ENCODE peak calls at places on chromosome 13, in six cellular contexts. I is fibroblast of lung, V is cardiac fibroblast, E is bronchial epithelial cell, J is left ventricle myocardium inferior, L is right lobe of liver. T is an unnamed sample.

GRCh38 chr13:22218784-22219183 is 547.9 kb downstream of the FGF9 start:
- DNase-seq in V (no peak), J (no peak), E (no peak), I (no peak), L (no peak), T (no peak)

GRCh38 chr13:113927661-113928581 is 46.0 kb downstream of the C13orf46 start:
- DNase-seq in V (peak), L (no peak), E (no peak), I (peak), J (peak), T (peak)

GRCh38 chr13:70668983-70669382 is 560.7 kb upstream of the KLHL1 start:
- DNase-seq in E (peak), V (no peak), L (no peak), I (peak), J (no peak), T (no peak)

GRCh38 chr13:58238972-58239773 is 607.6 kb downstream of the PCDH17 start:
- DNase-seq in E (no peak), I (no peak), L (no peak), J (no peak), V (no peak), T (no peak)

GRCh38 chr13:67440240-67440639 is 210.1 kb upstream of the PCDH9 start:
- DNase-seq in V (no peak), L (no peak), I (no peak), J (no peak), E (no peak), T (no peak)

GRCh38 chr13:77876176-77876575 is 42.5 kb downstream of the EDNRB start:
- DNase-seq in L (no peak), E (no peak), I (peak), V (peak), J (no peak), T (peak)

GRCh38 chr13:110382229-110382628 is 75.1 kb downstream of the COL4A2 start:
- DNase-seq in J (no peak), V (peak), I (peak), E (peak), L (no peak), T (peak)

GRCh38 chr13:83620535-83621220 is 261.6 kb downstream of the SLITRK1 start:
- DNase-seq in I (peak), L (no peak), E (peak), V (peak), J (no peak), T (peak)

GRCh38 chr13:23598371-23598770 is 28.2 kb downstream of the TNFRSF19 start:
- DNase-seq in L (no peak), V (no peak), I (no peak), E (no peak), J (no peak), T (no peak)

GRCh38 chr13:110957181-110957884 is 42.5 kb upstream of the ANKRD10 start:
- DNase-seq in V (peak), L (no peak), J (no peak), I (peak), E (no peak), T (no peak)

GRCh38 chr13:90918551-90918950 is 428.9 kb upstream of the MIR17HG start:
- DNase-seq in J (no peak), V (peak), L (no peak), E (peak), I (peak), T (peak)

GRCh38 chr13:73984949-73985691 is 149.1 kb downstream of the KLF12 start:
- DNase-seq in J (peak), E (no peak), L (no peak), I (no peak), V (peak), T (no peak)

GRCh38 chr13:27861165-27861564 is 58.6 kb upstream of the PDX1 start:
- DNase-seq in V (no peak), I (no peak), L (no peak), E (no peak), J (no peak), T (no peak)
- TF ChIP-seq CTCF in V (no peak), I (no peak), L (no peak), E (no peak), J (no peak), T (no peak)

GRCh38 chr13:105139048-105139379 is 1396.4 kb downstream of the EFNB2 start:
- DNase-seq in E (no peak), I (no peak), L (no peak), J (no peak), V (no peak), T (no peak)
- H3K4me3 ChIP-seq in E (no peak), I (peak), L (no peak), J (peak), V (no peak), T (no peak)

GRCh38 chr13:26221721-26222522 is at the start of gene RNF6:
- DNase-seq in L (peak), V (peak), I (peak), E (peak), J (peak), T (peak)
- TF ChIP-seq CTCF in L (no peak), V (peak), I (no peak), E (peak), J (peak), T (no peak)

GRCh38 chr13:80654638-80655249 is 313.8 kb upstream of the SPRY2 start:
- DNase-seq in I (no peak), V (no peak), L (peak), J (no peak), E (no peak), T (no peak)
- H3K4me3 ChIP-seq in I (no peak), V (no peak), L (peak), J (peak), E (peak), T (no peak)

GRCh38 chr13:100725472-100725871 is 50.9 kb upstream of the TMTC4 start:
- DNase-seq in E (no peak), L (no peak), I (no peak), J (no peak), V (no peak), T (no peak)

GRCh38 chr13:100724568-100724967 is 50.0 kb upstream of the TMTC4 start:
- DNase-seq in L (no peak), J (no peak), I (no peak), E (peak), V (no peak), T (no peak)

GRCh38 chr13:100728201-100728600 is 53.6 kb upstream of the TMTC4 start:
- DNase-seq in E (no peak), V (no peak), I (no peak), L (no peak), J (no peak), T (no peak)

GRCh38 chr13:100721885-100722512 is 47.4 kb upstream of the TMTC4 start:
- DNase-seq in E (peak), I (peak), V (peak), J (no peak), L (no peak), T (peak)

DNA sequence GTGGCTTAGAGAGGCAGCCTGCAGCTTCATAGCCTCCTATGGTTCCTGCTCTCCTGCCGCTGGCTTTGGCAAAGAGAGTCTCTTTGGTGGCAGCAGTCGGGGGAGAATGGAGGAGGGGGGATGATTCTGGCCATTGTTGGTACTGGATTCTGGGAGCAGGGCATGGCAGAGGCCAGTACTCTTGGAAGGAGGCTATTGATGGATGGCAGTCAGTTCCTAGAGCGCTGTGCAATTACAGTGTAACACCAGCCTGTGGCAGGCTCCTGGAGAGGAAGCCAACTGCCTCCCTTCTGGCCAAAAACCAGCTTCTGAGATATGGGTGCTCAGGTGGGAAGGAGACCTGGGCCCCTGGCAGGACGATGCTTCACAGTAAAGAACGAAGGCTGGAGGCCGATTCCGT is 47.9 kb upstream of the TMTC4 start:
- DNase-seq in E (no peak), L (no peak), V (no peak), J (no peak), I (no peak), T (no peak)
- TF ChIP-seq CTCF in E (no peak), L (no peak), V (no peak), J (no peak), I (peak), T (no peak)

GRCh38 chr13:97858161-97858560 is 95.3 kb upstream of the IPO5 start:
- DNase-seq in I (no peak), L (no peak), J (no peak), V (no peak), E (no peak), T (no peak)

GRCh38 chr13:97856001-97856675 is 97.3 kb upstream of the IPO5 start:
- DNase-seq in I (peak), V (peak), J (peak), L (no peak), E (no peak), T (no peak)

GRCh38 chr13:97853550-97853949 is 99.9 kb upstream of the IPO5 start:
- DNase-seq in L (no peak), J (no peak), E (peak), V (no peak), I (peak), T (peak)

GRCh38 chr13:97852181-97852874 is 101.1 kb upstream of the IPO5 start:
- DNase-seq in L (no peak), V (no peak), E (no peak), J (no peak), I (no peak), T (no peak)

DNA sequence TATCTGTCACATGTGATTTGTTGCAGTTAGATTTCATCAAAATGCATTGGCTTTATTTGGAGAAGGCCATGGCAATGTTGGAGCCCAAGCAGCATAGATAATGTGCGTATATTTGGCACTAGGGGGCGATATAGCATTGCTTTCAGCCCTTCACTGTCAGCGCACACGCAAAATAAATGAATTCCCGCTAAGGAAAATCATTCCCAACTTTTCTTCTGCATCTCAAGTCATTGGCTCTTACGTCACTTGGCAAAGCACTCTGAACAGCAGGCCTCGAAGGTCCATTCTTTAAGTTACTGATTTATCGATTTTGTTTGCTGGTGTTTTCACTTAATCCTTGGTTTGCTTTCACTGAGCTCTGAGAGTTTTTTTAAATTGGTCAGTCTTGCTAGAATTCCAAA is 97.9 kb upstream of the IPO5 start:
- DNase-seq in L (no peak), V (peak), I (peak), J (no peak), E (peak), T (peak)
- H3K4me3 ChIP-seq in L (no peak), V (no peak), I (no peak), J (no peak), E (no peak), T (no peak)

GRCh38 chr13:60335531-60335930 is 61.5 kb upstream of the TDRD3 start:
- DNase-seq in V (peak), I (peak), E (peak), J (no peak), L (no peak), T (peak)

GRCh38 chr13:60334310-60334709 is 62.7 kb upstream of the TDRD3 start:
- DNase-seq in V (no peak), L (no peak), J (no peak), E (no peak), I (no peak), T (no peak)

GRCh38 chr13:60343978-60344377 is 53.0 kb upstream of the TDRD3 start:
- DNase-seq in J (no peak), I (no peak), L (no peak), E (no peak), V (no peak), T (no peak)

GRCh38 chr13:60338754-60339153 is 58.3 kb upstream of the TDRD3 start:
- DNase-seq in L (no peak), V (no peak), I (no peak), J (no peak), E (no peak), T (no peak)
- TF ChIP-seq CTCF in L (no peak), V (no peak), I (no peak), J (no peak), E (no peak), T (no peak)

GRCh38 chr13:40490086-40490723 is 176.2 kb downstream of the FOXO1 start:
- DNase-seq in L (no peak), V (no peak), E (no peak), J (no peak), I (no peak), T (no peak)
- H3K4me3 ChIP-seq in L (no peak), V (no peak), E (no peak), J (no peak), I (no peak), T (no peak)

GRCh38 chr13:53200498-53201453 is 172.2 kb downstream of the OLFM4 start:
- DNase-seq in V (no peak), L (peak), I (peak), J (peak), E (no peak), T (no peak)

GRCh38 chr13:53198699-53199098 is 170.1 kb downstream of the OLFM4 start:
- DNase-seq in J (no peak), V (no peak), I (no peak), E (no peak), L (no peak), T (no peak)

GRCh38 chr13:53200075-53200474 is 171.5 kb downstream of the OLFM4 start:
- DNase-seq in E (no peak), J (no peak), V (no peak), L (peak), I (no peak), T (no peak)

GRCh38 chr13:53197424-53197823 is 168.8 kb downstream of the OLFM4 start:
- DNase-seq in V (no peak), L (no peak), I (no peak), E (no peak), J (no peak), T (no peak)

DNA sequence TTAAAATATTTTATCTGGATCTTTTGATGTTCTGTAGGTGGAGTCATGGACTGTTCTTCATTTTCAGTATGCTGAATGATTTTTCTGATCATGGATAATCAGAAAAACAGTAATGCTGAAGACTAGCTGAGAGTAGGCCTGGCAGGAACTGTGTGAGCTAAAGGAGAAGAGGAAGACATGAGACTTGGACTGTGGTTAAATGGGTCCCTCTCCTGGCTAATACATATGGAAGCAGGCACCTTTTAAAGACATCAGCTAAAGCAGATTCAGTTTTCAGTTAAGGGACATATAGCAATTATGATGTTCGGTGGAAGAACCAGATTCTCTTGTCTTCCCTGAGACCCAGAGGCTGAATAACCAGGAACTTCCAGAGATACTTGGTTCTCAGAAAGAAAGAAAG is 169.4 kb downstream of the OLFM4 start:
- DNase-seq in L (no peak), E (no peak), I (no peak), V (no peak), J (no peak), T (no peak)
- TF ChIP-seq CTCF in L (no peak), E (no peak), I (no peak), V (no peak), J (no peak), T (no peak)